ENCODE peak calls at places on chromosomes 5 and 9, in seven cellular contexts. One of them, this sample, is unnamed.

GRCh38 chr5:33065146-33065545 is 354.0 kb downstream of the NPR3 start:
- DNase-seq in uterus: no peak
- DNase-seq in neural progenitor cell: no peak
- DNase-seq in AG04450: no peak
- DNase-seq in suprapubic skin: no peak
- DNase-seq in CD4-positive, alpha-beta T cell: no peak
- DNase-seq in left ventricle myocardium inferior: no peak
- DNase-seq in this sample: no peak

GRCh38 chr5:154543380-154543779 is 65.4 kb upstream of the HAND1 start:
- DNase-seq in uterus: no peak
- DNase-seq in neural progenitor cell: no peak
- DNase-seq in AG04450: no peak
- DNase-seq in suprapubic skin: no peak
- DNase-seq in CD4-positive, alpha-beta T cell: no peak
- DNase-seq in left ventricle myocardium inferior: no peak
- DNase-seq in this sample: no peak

GRCh38 chr9:88989961-88990570 is 1.2 kb upstream of the S1PR3 start:
- DNase-seq in uterus: no peak
- DNase-seq in neural progenitor cell: peak
- DNase-seq in AG04450: no peak
- DNase-seq in suprapubic skin: no peak
- DNase-seq in CD4-positive, alpha-beta T cell: no peak
- DNase-seq in left ventricle myocardium inferior: no peak
- DNase-seq in this sample: no peak

GRCh38 chr9:71032779-71033178 is 88.6 kb downstream of the TRPM3 start:
- DNase-seq in uterus: no peak
- DNase-seq in neural progenitor cell: no peak
- DNase-seq in AG04450: no peak
- DNase-seq in suprapubic skin: no peak
- DNase-seq in CD4-positive, alpha-beta T cell: no peak
- DNase-seq in left ventricle myocardium inferior: no peak
- DNase-seq in this sample: no peak

GRCh38 chr5:16922430-16922829 is 13.7 kb downstream of the MYO10 start:
- DNase-seq in uterus: no peak
- DNase-seq in neural progenitor cell: no peak
- DNase-seq in AG04450: no peak
- DNase-seq in suprapubic skin: no peak
- DNase-seq in CD4-positive, alpha-beta T cell: no peak
- DNase-seq in left ventricle myocardium inferior: no peak
- DNase-seq in this sample: no peak

GRCh38 chr9:90872835-90873294 is 71.2 kb downstream of the SYK start:
- DNase-seq in uterus: no peak
- DNase-seq in neural progenitor cell: no peak
- DNase-seq in AG04450: no peak
- DNase-seq in suprapubic skin: no peak
- DNase-seq in CD4-positive, alpha-beta T cell: no peak
- DNase-seq in left ventricle myocardium inferior: no peak
- DNase-seq in this sample: no peak

GRCh38 chr9:133780404-133780945 is 42.3 kb upstream of the SARDH start:
- DNase-seq in uterus: no peak
- DNase-seq in neural progenitor cell: no peak
- DNase-seq in AG04450: no peak
- DNase-seq in suprapubic skin: no peak
- DNase-seq in CD4-positive, alpha-beta T cell: no peak
- DNase-seq in left ventricle myocardium inferior: no peak
- DNase-seq in this sample: no peak

GRCh38 chr9:5440426-5440825 is 2.7 kb upstream of the PLGRKT start:
- DNase-seq in uterus: no peak
- DNase-seq in neural progenitor cell: no peak
- DNase-seq in AG04450: no peak
- DNase-seq in suprapubic skin: no peak
- DNase-seq in CD4-positive, alpha-beta T cell: no peak
- DNase-seq in left ventricle myocardium inferior: no peak
- DNase-seq in this sample: no peak

GRCh38 chr5:95959964-95960801 is 1.5 kb downstream of the ELL2 start:
- DNase-seq in uterus: no peak
- DNase-seq in neural progenitor cell: peak
- DNase-seq in AG04450: no peak
- DNase-seq in suprapubic skin: peak
- DNase-seq in CD4-positive, alpha-beta T cell: no peak
- DNase-seq in left ventricle myocardium inferior: no peak
- DNase-seq in this sample: peak

GRCh38 chr9:130482463-130482862 is 37.7 kb downstream of the ASS1 start:
- DNase-seq in uterus: no peak
- DNase-seq in neural progenitor cell: no peak
- DNase-seq in AG04450: no peak
- DNase-seq in suprapubic skin: no peak
- DNase-seq in CD4-positive, alpha-beta T cell: no peak
- DNase-seq in left ventricle myocardium inferior: no peak
- DNase-seq in this sample: no peak

GRCh38 chr9:109437286-109437685 is 60.8 kb downstream of the PTPN3 start:
- DNase-seq in uterus: no peak
- DNase-seq in neural progenitor cell: no peak
- DNase-seq in AG04450: no peak
- DNase-seq in suprapubic skin: no peak
- DNase-seq in CD4-positive, alpha-beta T cell: no peak
- DNase-seq in left ventricle myocardium inferior: no peak
- DNase-seq in this sample: no peak

GRCh38 chr9:124660341-124660801 is 110.7 kb downstream of the NR6A1 start:
- DNase-seq in uterus: no peak
- DNase-seq in neural progenitor cell: peak
- DNase-seq in AG04450: no peak
- DNase-seq in suprapubic skin: no peak
- DNase-seq in CD4-positive, alpha-beta T cell: no peak
- DNase-seq in left ventricle myocardium inferior: no peak
- DNase-seq in this sample: no peak

GRCh38 chr5:96538831-96539250 is 105.8 kb upstream of the PCSK1 start:
- DNase-seq in uterus: no peak
- DNase-seq in neural progenitor cell: no peak
- DNase-seq in AG04450: no peak
- DNase-seq in suprapubic skin: no peak
- DNase-seq in CD4-positive, alpha-beta T cell: no peak
- DNase-seq in left ventricle myocardium inferior: no peak
- DNase-seq in this sample: no peak

GRCh38 chr9:96062051-96062450 is 186.6 kb downstream of the ERCC6L2 start:
- DNase-seq in uterus: no peak
- DNase-seq in neural progenitor cell: no peak
- DNase-seq in AG04450: no peak
- DNase-seq in suprapubic skin: no peak
- DNase-seq in CD4-positive, alpha-beta T cell: no peak
- DNase-seq in left ventricle myocardium inferior: no peak
- DNase-seq in this sample: no peak

GRCh38 chr9:96062854-96063253 is 187.4 kb downstream of the ERCC6L2 start:
- DNase-seq in uterus: no peak
- DNase-seq in neural progenitor cell: no peak
- DNase-seq in AG04450: no peak
- DNase-seq in suprapubic skin: no peak
- DNase-seq in CD4-positive, alpha-beta T cell: no peak
- DNase-seq in left ventricle myocardium inferior: no peak
- DNase-seq in this sample: no peak

GRCh38 chr9:96064838-96065481 is 189.5 kb downstream of the ERCC6L2 start:
- DNase-seq in uterus: no peak
- DNase-seq in neural progenitor cell: no peak
- DNase-seq in AG04450: no peak
- DNase-seq in suprapubic skin: no peak
- DNase-seq in CD4-positive, alpha-beta T cell: no peak
- DNase-seq in left ventricle myocardium inferior: no peak
- DNase-seq in this sample: no peak

GRCh38 chr9:96058218-96058617 is 182.7 kb downstream of the ERCC6L2 start:
- DNase-seq in uterus: no peak
- DNase-seq in neural progenitor cell: no peak
- DNase-seq in AG04450: no peak
- DNase-seq in suprapubic skin: no peak
- DNase-seq in CD4-positive, alpha-beta T cell: no peak
- DNase-seq in left ventricle myocardium inferior: no peak
- DNase-seq in this sample: no peak

DNA sequence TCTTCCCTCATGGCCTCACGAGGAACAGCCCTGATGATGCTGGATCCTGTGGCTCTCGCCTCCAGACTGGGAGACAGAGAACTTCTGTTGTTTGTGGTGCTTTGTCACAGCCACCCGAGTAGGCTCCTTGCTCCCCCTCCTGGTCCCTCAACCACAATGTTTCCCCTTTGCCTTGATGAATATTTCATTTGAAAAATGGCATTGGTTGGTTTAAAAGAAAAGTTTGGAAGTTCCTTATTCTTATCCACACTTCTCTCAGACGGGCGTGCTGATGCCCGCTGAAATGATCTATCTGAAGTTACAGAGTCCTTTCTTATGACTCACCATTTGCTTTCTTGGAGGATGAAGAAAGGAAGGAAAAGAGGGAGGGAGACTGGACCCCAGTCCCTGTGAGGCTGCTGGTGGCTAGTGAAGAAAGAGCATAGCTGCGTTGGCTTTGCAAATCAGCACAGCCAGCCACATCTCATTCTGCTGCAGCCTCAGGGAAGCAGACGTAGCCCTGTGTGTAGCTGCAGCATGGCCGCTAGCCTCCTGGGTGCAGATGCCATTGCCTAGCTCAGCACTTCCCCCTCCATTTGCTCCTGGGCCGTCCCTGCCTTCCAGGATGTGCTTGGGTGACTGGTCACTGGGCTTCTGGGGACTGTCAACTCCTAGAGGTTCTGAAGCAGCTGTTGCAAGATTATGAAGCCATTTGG is 185.9 kb downstream of the ERCC6L2 start:
- DNase-seq in uterus: no peak
- DNase-seq in neural progenitor cell: peak
- DNase-seq in AG04450: no peak
- DNase-seq in suprapubic skin: no peak
- DNase-seq in CD4-positive, alpha-beta T cell: peak
- DNase-seq in left ventricle myocardium inferior: peak
- DNase-seq in this sample: no peak
- H3K27ac ChIP-seq in uterus: no peak
- H3K27ac ChIP-seq in neural progenitor cell: no peak
- H3K27ac ChIP-seq in AG04450: no peak
- H3K27ac ChIP-seq in suprapubic skin: no peak
- H3K27ac ChIP-seq in CD4-positive, alpha-beta T cell: no peak
- H3K27ac ChIP-seq in left ventricle myocardium inferior: peak
- H3K27ac ChIP-seq in this sample: peak

DNA sequence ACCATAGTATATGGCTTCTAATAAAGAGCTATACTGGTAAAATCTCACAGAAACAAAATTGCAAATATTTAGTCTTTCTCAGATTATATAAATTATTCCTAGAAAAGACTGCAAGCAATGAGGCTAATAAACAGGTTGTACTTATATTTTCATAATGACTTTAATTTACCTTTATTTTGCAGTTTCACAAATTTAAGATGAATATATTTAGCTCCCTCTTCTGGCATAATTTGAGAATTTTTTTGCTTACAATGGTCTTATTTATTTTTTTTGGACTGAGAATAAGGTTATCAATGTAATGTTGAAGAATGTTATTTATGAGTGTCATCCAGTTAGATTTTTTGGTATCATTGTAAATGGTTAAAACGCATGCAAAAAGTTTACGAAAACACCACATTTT is 56.7 kb downstream of the PIK3R1 start:
- DNase-seq in uterus: no peak
- DNase-seq in neural progenitor cell: no peak
- DNase-seq in AG04450: no peak
- DNase-seq in suprapubic skin: no peak
- DNase-seq in CD4-positive, alpha-beta T cell: no peak
- DNase-seq in left ventricle myocardium inferior: no peak
- DNase-seq in this sample: no peak
- TF ChIP-seq CTCF in uterus: no peak
- TF ChIP-seq CTCF in neural progenitor cell: peak
- TF ChIP-seq CTCF in AG04450: peak
- TF ChIP-seq CTCF in suprapubic skin: no peak
- TF ChIP-seq CTCF in CD4-positive, alpha-beta T cell: peak
- TF ChIP-seq CTCF in left ventricle myocardium inferior: peak
- TF ChIP-seq CTCF in this sample: peak

DNA sequence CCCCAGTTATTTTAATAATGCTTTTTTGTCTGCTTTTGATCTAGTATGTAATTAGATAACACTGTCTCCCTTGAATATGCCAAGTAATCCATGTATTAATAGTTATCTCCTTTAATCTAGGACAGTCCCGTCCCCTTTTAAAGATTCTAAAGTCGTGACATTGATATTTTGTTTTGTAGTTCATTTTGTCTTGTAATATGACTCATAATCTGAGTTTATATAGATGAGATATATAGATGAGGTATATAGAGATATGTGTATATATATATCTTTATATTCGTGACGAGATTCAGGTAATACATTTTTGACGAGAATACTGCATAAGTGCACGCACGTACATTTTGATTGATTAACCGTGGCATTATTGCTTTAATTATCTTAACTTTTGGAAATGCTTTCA is 1.6 kb downstream of the SREK1 start:
- DNase-seq in uterus: no peak
- DNase-seq in neural progenitor cell: no peak
- DNase-seq in AG04450: no peak
- DNase-seq in suprapubic skin: no peak
- DNase-seq in CD4-positive, alpha-beta T cell: no peak
- DNase-seq in left ventricle myocardium inferior: no peak
- DNase-seq in this sample: no peak
- H3K27ac ChIP-seq in uterus: peak
- H3K27ac ChIP-seq in neural progenitor cell: peak
- H3K27ac ChIP-seq in AG04450: no peak
- H3K27ac ChIP-seq in suprapubic skin: peak
- H3K27ac ChIP-seq in CD4-positive, alpha-beta T cell: no peak
- H3K27ac ChIP-seq in left ventricle myocardium inferior: peak
- H3K27ac ChIP-seq in this sample: peak

GRCh38 chr9:111762546-111762945 is 32.2 kb downstream of the SHOC1 start:
- DNase-seq in uterus: no peak
- DNase-seq in neural progenitor cell: no peak
- DNase-seq in AG04450: no peak
- DNase-seq in suprapubic skin: no peak
- DNase-seq in CD4-positive, alpha-beta T cell: no peak
- DNase-seq in left ventricle myocardium inferior: no peak
- DNase-seq in this sample: no peak

GRCh38 chr9:111754800-111755199 is 39.9 kb downstream of the SHOC1 start:
- DNase-seq in uterus: no peak
- DNase-seq in neural progenitor cell: no peak
- DNase-seq in AG04450: no peak
- DNase-seq in suprapubic skin: no peak
- DNase-seq in CD4-positive, alpha-beta T cell: no peak
- DNase-seq in left ventricle myocardium inferior: no peak
- DNase-seq in this sample: no peak

DNA sequence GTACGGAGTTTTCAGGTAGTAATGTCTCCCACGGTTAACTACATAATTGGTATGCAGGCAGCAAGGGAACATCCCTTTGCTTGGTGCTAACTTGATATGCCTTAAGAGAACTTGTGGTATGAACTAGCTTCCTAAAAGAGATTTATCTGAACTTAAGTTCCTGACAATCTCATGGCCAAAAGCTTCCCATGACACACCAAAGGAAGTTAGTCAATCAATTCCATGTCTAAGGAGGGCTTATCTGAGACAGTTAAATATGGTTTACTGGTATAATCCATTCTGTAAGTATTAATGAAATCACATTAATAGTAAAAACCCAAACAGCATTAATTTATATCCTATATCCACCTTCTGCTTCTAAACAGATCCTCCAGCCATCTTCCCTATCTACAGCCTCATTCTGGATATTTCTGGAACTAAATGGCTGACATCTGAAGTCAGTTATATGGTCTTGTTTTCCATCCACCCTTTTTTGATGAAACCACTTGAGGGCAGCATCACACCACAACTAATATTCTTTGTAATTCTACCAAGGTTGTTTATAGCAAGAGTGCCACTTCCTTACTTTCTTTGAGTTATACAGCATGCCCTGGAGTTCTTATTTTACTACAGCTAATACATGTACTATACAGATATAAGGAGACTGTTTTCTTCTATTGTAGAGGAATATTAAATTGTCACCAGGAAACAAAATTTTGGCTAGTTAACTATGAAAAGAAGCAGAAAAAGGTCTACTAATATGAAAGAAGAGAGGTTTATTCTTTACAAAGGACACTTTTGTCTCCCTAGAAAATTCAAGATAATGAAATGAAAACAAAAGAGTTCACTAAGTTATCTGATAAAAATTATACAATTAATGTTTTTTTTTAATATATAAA is 34.7 kb downstream of the SHOC1 start:
- DNase-seq in uterus: peak
- DNase-seq in neural progenitor cell: peak
- DNase-seq in AG04450: peak
- DNase-seq in suprapubic skin: no peak
- DNase-seq in CD4-positive, alpha-beta T cell: peak
- DNase-seq in left ventricle myocardium inferior: no peak
- DNase-seq in this sample: no peak
- TF ChIP-seq CTCF in uterus: peak
- TF ChIP-seq CTCF in neural progenitor cell: peak
- TF ChIP-seq CTCF in AG04450: peak
- TF ChIP-seq CTCF in suprapubic skin: peak
- TF ChIP-seq CTCF in CD4-positive, alpha-beta T cell: peak
- TF ChIP-seq CTCF in left ventricle myocardium inferior: peak
- TF ChIP-seq CTCF in this sample: peak

This sample was measured in upper lobe of right lung.